ENCODE peak calls at places on chromosomes 5 and 9, in ten cellular contexts. One of them, this sample, is unnamed.
A peak's percentile ranks its signal among the peaks of the same experiment; 100 is the strongest.

GRCh38 chr5:90381213-90381929 is 28.2 kb downstream of the CETN3 start:
- DNase-seq in breast epithelium: no peak
- DNase-seq in HCT116: no peak
- DNase-seq in hepatocyte: no peak
- DNase-seq in spleen: no peak
- DNase-seq in lower lobe of right lung: no peak
- DNase-seq in GM23248: no peak
- DNase-seq in iPS DF 6.9: no peak
- DNase-seq in colonic mucosa: peak; percentile 68
- DNase-seq in dorsolateral prefrontal cortex: no peak
- DNase-seq in this sample: no peak

GRCh38 chr5:133347039-133347438 is 265.3 kb downstream of the FSTL4 start:
- DNase-seq in GM23248: no peak
- DNase-seq in hepatocyte: no peak
- DNase-seq in spleen: no peak
- DNase-seq in lower lobe of right lung: no peak
- DNase-seq in dorsolateral prefrontal cortex: no peak
- DNase-seq in HCT116: peak; percentile 56
- DNase-seq in iPS DF 6.9: no peak
- DNase-seq in breast epithelium: no peak
- DNase-seq in colonic mucosa: no peak
- DNase-seq in this sample: no peak

GRCh38 chr5:64876203-64876602 is 107.5 kb downstream of the CWC27 start:
- DNase-seq in spleen: no peak
- DNase-seq in iPS DF 6.9: no peak
- DNase-seq in breast epithelium: no peak
- DNase-seq in HCT116: no peak
- DNase-seq in hepatocyte: no peak
- DNase-seq in dorsolateral prefrontal cortex: no peak
- DNase-seq in colonic mucosa: no peak
- DNase-seq in GM23248: no peak
- DNase-seq in lower lobe of right lung: no peak
- DNase-seq in this sample: no peak

GRCh38 chr9:105437704-105438103 is 10.1 kb upstream of the FSD1L start:
- DNase-seq in hepatocyte: no peak
- DNase-seq in breast epithelium: no peak
- DNase-seq in HCT116: no peak
- DNase-seq in lower lobe of right lung: no peak
- DNase-seq in dorsolateral prefrontal cortex: no peak
- DNase-seq in spleen: no peak
- DNase-seq in GM23248: no peak
- DNase-seq in colonic mucosa: no peak
- DNase-seq in iPS DF 6.9: no peak
- DNase-seq in this sample: no peak

GRCh38 chr9:125878241-125878640 is 131.1 kb downstream of the PBX3 start:
- DNase-seq in spleen: no peak
- DNase-seq in iPS DF 6.9: no peak
- DNase-seq in lower lobe of right lung: no peak
- DNase-seq in GM23248: peak; percentile 33
- DNase-seq in colonic mucosa: no peak
- DNase-seq in dorsolateral prefrontal cortex: no peak
- DNase-seq in hepatocyte: no peak
- DNase-seq in breast epithelium: no peak
- DNase-seq in HCT116: no peak
- DNase-seq in this sample: no peak

GRCh38 chr5:169298193-169298592 is 2.7 kb downstream of the SLIT3 start:
- DNase-seq in breast epithelium: no peak
- DNase-seq in lower lobe of right lung: no peak
- DNase-seq in dorsolateral prefrontal cortex: no peak
- DNase-seq in GM23248: peak; percentile 56
- DNase-seq in iPS DF 6.9: no peak
- DNase-seq in spleen: no peak
- DNase-seq in colonic mucosa: no peak
- DNase-seq in hepatocyte: no peak
- DNase-seq in HCT116: no peak
- DNase-seq in this sample: no peak

GRCh38 chr5:28165116-28165515 is 1126.7 kb upstream of the CDH9 start:
- DNase-seq in iPS DF 6.9: no peak
- DNase-seq in spleen: no peak
- DNase-seq in hepatocyte: peak; percentile 8
- DNase-seq in GM23248: no peak
- DNase-seq in HCT116: no peak
- DNase-seq in lower lobe of right lung: no peak
- DNase-seq in colonic mucosa: no peak
- DNase-seq in dorsolateral prefrontal cortex: no peak
- DNase-seq in breast epithelium: no peak
- DNase-seq in this sample: no peak

GRCh38 chr5:149902177-149902576 is 42.4 kb downstream of the PDE6A start:
- DNase-seq in GM23248: no peak
- DNase-seq in spleen: no peak
- DNase-seq in colonic mucosa: no peak
- DNase-seq in HCT116: no peak
- DNase-seq in lower lobe of right lung: no peak
- DNase-seq in breast epithelium: no peak
- DNase-seq in dorsolateral prefrontal cortex: no peak
- DNase-seq in iPS DF 6.9: no peak
- DNase-seq in hepatocyte: no peak
- DNase-seq in this sample: no peak

GRCh38 chr9:130220351-130220750 is 45.2 kb upstream of the HMCN2 start:
- DNase-seq in dorsolateral prefrontal cortex: no peak
- DNase-seq in iPS DF 6.9: no peak
- DNase-seq in lower lobe of right lung: no peak
- DNase-seq in colonic mucosa: no peak
- DNase-seq in HCT116: no peak
- DNase-seq in breast epithelium: no peak
- DNase-seq in hepatocyte: peak; percentile 70
- DNase-seq in GM23248: no peak
- DNase-seq in spleen: no peak
- DNase-seq in this sample: no peak

GRCh38 chr5:98631311-98632054 is 142.0 kb upstream of the RGMB start:
- DNase-seq in GM23248: peak; percentile 77
- DNase-seq in dorsolateral prefrontal cortex: no peak
- DNase-seq in iPS DF 6.9: no peak
- DNase-seq in spleen: no peak
- DNase-seq in HCT116: no peak
- DNase-seq in hepatocyte: no peak
- DNase-seq in colonic mucosa: no peak
- DNase-seq in breast epithelium: no peak
- DNase-seq in lower lobe of right lung: no peak
- DNase-seq in this sample: no peak

GRCh38 chr9:135961811-135962695 is 880 bp upstream of the UBAC1 start:
- DNase-seq in lower lobe of right lung: no peak
- DNase-seq in HCT116: no peak
- DNase-seq in hepatocyte: no peak
- DNase-seq in colonic mucosa: no peak
- DNase-seq in iPS DF 6.9: no peak
- DNase-seq in spleen: no peak
- DNase-seq in GM23248: no peak
- DNase-seq in breast epithelium: no peak
- DNase-seq in dorsolateral prefrontal cortex: no peak
- DNase-seq in this sample: no peak

GRCh38 chr5:139711067-139711851 is 63.1 kb downstream of the CXXC5 start:
- DNase-seq in HCT116: no peak
- DNase-seq in colonic mucosa: peak; percentile 39
- DNase-seq in iPS DF 6.9: no peak
- DNase-seq in spleen: peak; percentile 87
- DNase-seq in GM23248: peak; percentile 82
- DNase-seq in lower lobe of right lung: no peak
- DNase-seq in dorsolateral prefrontal cortex: peak; percentile 77
- DNase-seq in hepatocyte: peak; percentile 55
- DNase-seq in breast epithelium: no peak
- DNase-seq in this sample: no peak

GRCh38 chr5:177355162-177355867 is 2.4 kb upstream of the RGS14 start:
- DNase-seq in colonic mucosa: no peak
- DNase-seq in dorsolateral prefrontal cortex: no peak
- DNase-seq in breast epithelium: no peak
- DNase-seq in hepatocyte: no peak
- DNase-seq in spleen: peak; percentile 1
- DNase-seq in GM23248: no peak
- DNase-seq in HCT116: no peak
- DNase-seq in lower lobe of right lung: no peak
- DNase-seq in iPS DF 6.9: no peak
- DNase-seq in this sample: no peak

GRCh38 chr5:138601444-138601843 is 26.2 kb upstream of the HSPA9 start:
- DNase-seq in GM23248: peak; percentile 84
- DNase-seq in HCT116: no peak
- DNase-seq in spleen: no peak
- DNase-seq in hepatocyte: peak; percentile 67
- DNase-seq in breast epithelium: no peak
- DNase-seq in dorsolateral prefrontal cortex: no peak
- DNase-seq in iPS DF 6.9: no peak
- DNase-seq in lower lobe of right lung: no peak
- DNase-seq in colonic mucosa: no peak
- DNase-seq in this sample: no peak

DNA sequence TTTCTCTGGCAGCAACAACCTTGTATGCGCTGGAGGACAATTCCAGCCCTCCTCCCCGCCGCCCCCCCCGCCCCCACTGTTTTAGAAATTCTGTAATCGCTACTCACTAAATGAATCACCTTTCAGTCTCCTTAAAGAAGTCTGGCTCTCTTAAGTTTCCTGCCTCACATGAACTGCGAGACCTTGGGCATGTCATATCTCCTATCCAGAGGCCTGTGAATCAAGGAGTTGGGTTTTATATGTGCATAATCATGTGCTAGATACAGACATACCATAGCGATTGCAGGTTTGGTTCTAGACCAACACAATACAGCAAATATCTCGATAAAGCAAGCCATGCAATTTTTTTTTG is 332 bp upstream of the DMAC1 start:
- DNase-seq in hepatocyte: no peak
- DNase-seq in iPS DF 6.9: no peak
- DNase-seq in GM23248: no peak
- DNase-seq in breast epithelium: no peak
- DNase-seq in dorsolateral prefrontal cortex: no peak
- DNase-seq in spleen: no peak
- DNase-seq in HCT116: no peak
- DNase-seq in colonic mucosa: no peak
- DNase-seq in lower lobe of right lung: no peak
- DNase-seq in this sample: no peak
- H3K27ac ChIP-seq in hepatocyte: no peak overlapping the region
- H3K27ac ChIP-seq in iPS DF 6.9: no peak overlapping the region
- H3K27ac ChIP-seq in GM23248: no peak overlapping the region
- H3K27ac ChIP-seq in breast epithelium: peak overlapping the region; percentile 93
- H3K27ac ChIP-seq in dorsolateral prefrontal cortex: no peak overlapping the region
- H3K27ac ChIP-seq in spleen: peak overlapping the region; percentile 89
- H3K27ac ChIP-seq in HCT116: peak overlapping the region; percentile 88
- H3K27ac ChIP-seq in colonic mucosa: peak overlapping the region; percentile 74
- H3K27ac ChIP-seq in lower lobe of right lung: no peak overlapping the region
- H3K27ac ChIP-seq in this sample: peak overlapping the region; percentile 77

DNA sequence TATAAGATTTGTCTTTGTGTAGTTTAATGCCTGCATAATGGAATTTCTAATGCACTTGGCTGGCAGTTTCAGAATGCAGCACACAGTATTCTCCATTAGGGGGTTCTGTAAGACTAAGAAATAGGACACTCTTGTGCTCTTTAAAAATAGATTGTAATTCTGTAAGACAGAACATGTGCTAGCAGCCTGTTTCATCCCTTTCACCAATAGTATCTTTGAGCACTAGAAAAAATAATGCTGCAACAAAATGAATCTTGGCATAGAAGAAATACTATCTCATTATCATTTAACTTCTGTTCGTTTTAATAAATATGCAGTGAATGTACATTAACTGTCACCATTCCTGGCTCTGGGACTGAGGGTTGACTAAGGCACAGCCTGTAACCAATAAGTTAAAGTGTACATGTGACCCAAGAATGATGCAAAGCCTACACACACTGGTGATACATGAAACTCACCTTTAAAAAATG is 23.8 kb upstream of the ZNF622 start:
- DNase-seq in HCT116: peak; percentile 21
- DNase-seq in lower lobe of right lung: no peak
- DNase-seq in hepatocyte: peak; percentile 70
- DNase-seq in GM23248: peak; percentile 81
- DNase-seq in spleen: no peak
- DNase-seq in colonic mucosa: no peak
- DNase-seq in iPS DF 6.9: no peak
- DNase-seq in dorsolateral prefrontal cortex: no peak
- DNase-seq in breast epithelium: no peak
- DNase-seq in this sample: no peak
- H3K27ac ChIP-seq in HCT116: no peak overlapping the region
- H3K27ac ChIP-seq in lower lobe of right lung: no peak overlapping the region
- H3K27ac ChIP-seq in hepatocyte: no peak overlapping the region
- H3K27ac ChIP-seq in GM23248: no peak overlapping the region
- H3K27ac ChIP-seq in spleen: no peak overlapping the region
- H3K27ac ChIP-seq in colonic mucosa: no peak overlapping the region
- H3K27ac ChIP-seq in iPS DF 6.9: no peak overlapping the region
- H3K27ac ChIP-seq in dorsolateral prefrontal cortex: no peak overlapping the region
- H3K27ac ChIP-seq in breast epithelium: no peak overlapping the region
- H3K27ac ChIP-seq in this sample: peak overlapping the region; percentile 3

GRCh38 chr5:108297042-108297596 is 84.8 kb downstream of the FBXL17 start:
- DNase-seq in HCT116: no peak
- DNase-seq in lower lobe of right lung: no peak
- DNase-seq in hepatocyte: no peak
- DNase-seq in spleen: no peak
- DNase-seq in GM23248: no peak
- DNase-seq in dorsolateral prefrontal cortex: no peak
- DNase-seq in breast epithelium: no peak
- DNase-seq in colonic mucosa: no peak
- DNase-seq in iPS DF 6.9: no peak
- DNase-seq in this sample: no peak

GRCh38 chr5:108295588-108296368 is 86.1 kb downstream of the FBXL17 start:
- DNase-seq in spleen: no peak
- DNase-seq in GM23248: peak; percentile 66
- DNase-seq in hepatocyte: no peak
- DNase-seq in dorsolateral prefrontal cortex: no peak
- DNase-seq in lower lobe of right lung: no peak
- DNase-seq in colonic mucosa: no peak
- DNase-seq in HCT116: no peak
- DNase-seq in iPS DF 6.9: no peak
- DNase-seq in breast epithelium: no peak
- DNase-seq in this sample: no peak
- H3K27ac ChIP-seq in spleen: no peak overlapping the region
- H3K27ac ChIP-seq in GM23248: peak overlapping the region; percentile 44
- H3K27ac ChIP-seq in hepatocyte: no peak overlapping the region
- H3K27ac ChIP-seq in dorsolateral prefrontal cortex: no peak overlapping the region
- H3K27ac ChIP-seq in lower lobe of right lung: no peak overlapping the region
- H3K27ac ChIP-seq in colonic mucosa: peak overlapping the region; percentile 15
- H3K27ac ChIP-seq in HCT116: no peak overlapping the region
- H3K27ac ChIP-seq in iPS DF 6.9: no peak overlapping the region
- H3K27ac ChIP-seq in breast epithelium: no peak overlapping the region
- H3K27ac ChIP-seq in this sample: peak overlapping the region; percentile 81

DNA sequence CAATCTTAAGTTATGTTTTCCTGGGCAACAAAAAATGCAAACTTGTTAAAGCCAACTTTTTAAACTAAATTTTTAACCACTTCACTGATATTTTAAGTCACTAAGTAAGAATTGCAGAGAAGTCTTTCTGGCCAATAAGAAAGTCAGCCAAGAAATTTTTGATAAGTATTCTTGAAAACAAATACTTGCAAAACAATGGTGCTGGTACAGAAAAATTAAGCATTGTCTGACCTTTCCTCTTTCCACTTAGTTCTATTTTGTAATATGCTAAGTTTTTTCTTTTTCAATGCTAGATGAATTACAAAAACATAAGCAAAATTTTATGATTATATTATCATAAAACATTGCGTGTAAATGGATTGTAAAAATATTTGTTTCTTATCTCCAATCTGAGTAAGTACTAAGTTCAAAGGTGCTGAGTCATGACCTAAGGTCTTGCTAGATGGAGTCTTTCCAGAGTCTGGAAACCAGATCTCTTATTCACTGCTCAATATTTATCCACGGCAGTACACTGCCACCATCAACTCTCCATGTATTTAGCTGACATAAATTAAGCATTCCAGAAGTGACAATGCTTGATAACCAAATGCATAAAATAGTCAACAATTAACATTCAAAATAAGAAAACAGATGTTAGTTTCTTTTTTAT is 139.6 kb downstream of the MEF2C start:
- DNase-seq in colonic mucosa: no peak
- DNase-seq in spleen: no peak
- DNase-seq in dorsolateral prefrontal cortex: no peak
- DNase-seq in GM23248: peak; percentile 20
- DNase-seq in HCT116: peak; percentile 28
- DNase-seq in breast epithelium: no peak
- DNase-seq in lower lobe of right lung: no peak
- DNase-seq in hepatocyte: peak; percentile 39
- DNase-seq in iPS DF 6.9: no peak
- DNase-seq in this sample: no peak
- H3K27ac ChIP-seq in colonic mucosa: no peak overlapping the region
- H3K27ac ChIP-seq in spleen: no peak overlapping the region
- H3K27ac ChIP-seq in dorsolateral prefrontal cortex: no peak overlapping the region
- H3K27ac ChIP-seq in GM23248: no peak overlapping the region
- H3K27ac ChIP-seq in HCT116: peak overlapping the region; percentile 53
- H3K27ac ChIP-seq in breast epithelium: no peak overlapping the region
- H3K27ac ChIP-seq in lower lobe of right lung: no peak overlapping the region
- H3K27ac ChIP-seq in hepatocyte: no peak overlapping the region
- H3K27ac ChIP-seq in iPS DF 6.9: no peak overlapping the region
- H3K27ac ChIP-seq in this sample: no peak overlapping the region

This sample was measured in keratinocyte.